ENCODE peak calls at places on chromosomes 4 and X, in eight cellular contexts. One of them, this sample, is unnamed. For H3K36me3, the result is how much of the 10 kb centered on the place peaks cover.

GRCh38 chrX:130176942-130177341 is 5.2 kb downstream of the RAB33A start:
- DNase-seq in psoas muscle: no peak
- DNase-seq in uterus: no peak
- DNase-seq in lung: peak
- DNase-seq in Karpas-422: no peak
- DNase-seq in PC-9: no peak
- DNase-seq in left lung: no peak
- DNase-seq in right atrium auricular region: no peak
- DNase-seq in this sample: no peak

GRCh38 chrX:136166221-136166855 is 19.0 kb downstream of the FHL1 start:
- DNase-seq in psoas muscle: no peak
- DNase-seq in uterus: no peak
- DNase-seq in lung: no peak
- DNase-seq in Karpas-422: peak
- DNase-seq in PC-9: peak
- DNase-seq in left lung: no peak
- DNase-seq in right atrium auricular region: no peak
- DNase-seq in this sample: no peak

GRCh38 chrX:136211766-136212556 is 39.2 kb downstream of the MAP7D3 start:
- DNase-seq in psoas muscle: peak
- DNase-seq in uterus: no peak
- DNase-seq in lung: no peak
- DNase-seq in Karpas-422: no peak
- DNase-seq in PC-9: no peak
- DNase-seq in left lung: no peak
- DNase-seq in right atrium auricular region: no peak
- DNase-seq in this sample: no peak

GRCh38 chrX:78693547-78693946 is 34.4 kb upstream of the RTL3 start:
- DNase-seq in psoas muscle: no peak
- DNase-seq in uterus: peak
- DNase-seq in lung: no peak
- DNase-seq in Karpas-422: no peak
- DNase-seq in PC-9: no peak
- DNase-seq in left lung: no peak
- DNase-seq in right atrium auricular region: no peak
- DNase-seq in this sample: no peak

GRCh38 chr4:94127707-94128328 is 79.8 kb upstream of the SMARCAD1 start:
- DNase-seq in psoas muscle: no peak
- DNase-seq in uterus: no peak
- DNase-seq in lung: no peak
- DNase-seq in Karpas-422: peak
- DNase-seq in PC-9: no peak
- DNase-seq in left lung: no peak
- DNase-seq in right atrium auricular region: no peak
- DNase-seq in this sample: peak

GRCh38 chr4:112284662-112285411 is 867 bp downstream of the TIFA start:
- DNase-seq in psoas muscle: no peak
- DNase-seq in uterus: no peak
- DNase-seq in lung: no peak
- DNase-seq in Karpas-422: peak
- DNase-seq in PC-9: peak
- DNase-seq in left lung: no peak
- DNase-seq in right atrium auricular region: no peak
- DNase-seq in this sample: peak

GRCh38 chr4:6991771-6992557 is 51.2 kb upstream of the TADA2B start:
- DNase-seq in psoas muscle: no peak
- DNase-seq in uterus: peak
- DNase-seq in lung: no peak
- DNase-seq in Karpas-422: no peak
- DNase-seq in PC-9: peak
- DNase-seq in left lung: no peak
- DNase-seq in right atrium auricular region: no peak
- DNase-seq in this sample: peak

GRCh38 chr4:158170691-158171455 is 2.0 kb downstream of the GASK1B start:
- DNase-seq in psoas muscle: peak
- DNase-seq in uterus: peak
- DNase-seq in lung: peak
- DNase-seq in Karpas-422: peak
- DNase-seq in PC-9: no peak
- DNase-seq in left lung: peak
- DNase-seq in right atrium auricular region: peak
- DNase-seq in this sample: peak

GRCh38 chr4:56360071-56360470 is 27.2 kb downstream of the AASDH start:
- DNase-seq in psoas muscle: no peak
- DNase-seq in uterus: no peak
- DNase-seq in lung: no peak
- DNase-seq in Karpas-422: no peak
- DNase-seq in PC-9: no peak
- DNase-seq in left lung: no peak
- DNase-seq in right atrium auricular region: no peak
- DNase-seq in this sample: no peak

GRCh38 chr4:522438-522837 is 23.4 kb downstream of the PIGG start:
- DNase-seq in psoas muscle: no peak
- DNase-seq in uterus: no peak
- DNase-seq in lung: no peak
- DNase-seq in Karpas-422: no peak
- DNase-seq in PC-9: no peak
- DNase-seq in left lung: no peak
- DNase-seq in right atrium auricular region: no peak
- DNase-seq in this sample: no peak

GRCh38 chrX:42809569-42809968 is 31.6 kb upstream of the PPP1R2C start:
- DNase-seq in psoas muscle: no peak
- DNase-seq in uterus: no peak
- DNase-seq in lung: no peak
- DNase-seq in Karpas-422: no peak
- DNase-seq in PC-9: no peak
- DNase-seq in left lung: no peak
- DNase-seq in right atrium auricular region: no peak
- DNase-seq in this sample: no peak

GRCh38 chrX:123175366-123176122 is 8.5 kb upstream of the GRIA3 start:
- DNase-seq in psoas muscle: no peak
- DNase-seq in uterus: no peak
- DNase-seq in lung: no peak
- DNase-seq in Karpas-422: no peak
- DNase-seq in PC-9: no peak
- DNase-seq in left lung: no peak
- DNase-seq in right atrium auricular region: no peak
- DNase-seq in this sample: peak
- H3K36me3 ChIP-seq in psoas muscle: under half
- H3K36me3 ChIP-seq in uterus: under half
- H3K36me3 ChIP-seq in lung: under half
- H3K36me3 ChIP-seq in Karpas-422: under half
- H3K36me3 ChIP-seq in PC-9: under half
- H3K36me3 ChIP-seq in left lung: under half
- H3K36me3 ChIP-seq in right atrium auricular region: under half
- H3K36me3 ChIP-seq in this sample: under half

GRCh38 chr4:153535735-153536494 is 69.8 kb downstream of the TMEM131L start:
- DNase-seq in psoas muscle: no peak
- DNase-seq in uterus: no peak
- DNase-seq in lung: no peak
- DNase-seq in Karpas-422: peak
- DNase-seq in PC-9: no peak
- DNase-seq in left lung: no peak
- DNase-seq in right atrium auricular region: no peak
- DNase-seq in this sample: peak
- H3K36me3 ChIP-seq in psoas muscle: under half
- H3K36me3 ChIP-seq in uterus: under half
- H3K36me3 ChIP-seq in lung: under half
- H3K36me3 ChIP-seq in Karpas-422: under half
- H3K36me3 ChIP-seq in PC-9: under half
- H3K36me3 ChIP-seq in left lung: under half
- H3K36me3 ChIP-seq in right atrium auricular region: under half
- H3K36me3 ChIP-seq in this sample: under half

GRCh38 chr4:145815027-145815612 is 123.5 kb downstream of the ZNF827 start:
- DNase-seq in psoas muscle: no peak
- DNase-seq in uterus: no peak
- DNase-seq in lung: no peak
- DNase-seq in Karpas-422: no peak
- DNase-seq in PC-9: no peak
- DNase-seq in left lung: no peak
- DNase-seq in right atrium auricular region: no peak
- DNase-seq in this sample: no peak

GRCh38 chr4:145816091-145816490 is 122.5 kb downstream of the ZNF827 start:
- DNase-seq in psoas muscle: no peak
- DNase-seq in uterus: no peak
- DNase-seq in lung: no peak
- DNase-seq in Karpas-422: no peak
- DNase-seq in PC-9: no peak
- DNase-seq in left lung: no peak
- DNase-seq in right atrium auricular region: no peak
- DNase-seq in this sample: no peak

GRCh38 chr4:145812902-145813301 is 125.7 kb downstream of the ZNF827 start:
- DNase-seq in psoas muscle: no peak
- DNase-seq in uterus: no peak
- DNase-seq in lung: no peak
- DNase-seq in Karpas-422: no peak
- DNase-seq in PC-9: peak
- DNase-seq in left lung: no peak
- DNase-seq in right atrium auricular region: no peak
- DNase-seq in this sample: no peak

GRCh38 chr4:145815626-145816025 is 123.0 kb downstream of the ZNF827 start:
- DNase-seq in psoas muscle: no peak
- DNase-seq in uterus: no peak
- DNase-seq in lung: no peak
- DNase-seq in Karpas-422: no peak
- DNase-seq in PC-9: no peak
- DNase-seq in left lung: no peak
- DNase-seq in right atrium auricular region: no peak
- DNase-seq in this sample: no peak

DNA sequence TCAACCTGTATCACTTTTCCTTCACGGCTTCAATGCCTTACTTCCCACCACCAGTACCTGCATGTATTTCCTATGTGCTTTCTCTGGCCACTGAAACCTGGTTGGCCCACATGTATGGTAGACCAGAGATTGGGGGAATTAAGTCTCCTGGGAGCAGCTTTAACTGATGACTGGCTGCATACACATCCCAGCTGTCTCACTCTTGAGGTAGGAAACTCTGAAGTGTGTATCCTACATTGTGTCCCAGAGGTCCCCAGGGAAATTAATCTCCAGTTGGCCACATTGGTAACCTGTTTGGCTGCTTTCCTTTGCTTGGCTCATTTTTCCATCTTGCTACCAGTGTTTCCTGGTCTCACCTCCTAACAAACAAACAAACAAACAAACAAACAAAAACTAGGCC is 124.4 kb downstream of the ZNF827 start:
- DNase-seq in psoas muscle: no peak
- DNase-seq in uterus: no peak
- DNase-seq in lung: no peak
- DNase-seq in Karpas-422: no peak
- DNase-seq in PC-9: no peak
- DNase-seq in left lung: no peak
- DNase-seq in right atrium auricular region: no peak
- DNase-seq in this sample: no peak
- H3K36me3 ChIP-seq in psoas muscle: under half
- H3K36me3 ChIP-seq in uterus: under half
- H3K36me3 ChIP-seq in lung: under half
- H3K36me3 ChIP-seq in Karpas-422: half or more
- H3K36me3 ChIP-seq in PC-9: under half
- H3K36me3 ChIP-seq in left lung: under half
- H3K36me3 ChIP-seq in right atrium auricular region: under half
- H3K36me3 ChIP-seq in this sample: under half

DNA sequence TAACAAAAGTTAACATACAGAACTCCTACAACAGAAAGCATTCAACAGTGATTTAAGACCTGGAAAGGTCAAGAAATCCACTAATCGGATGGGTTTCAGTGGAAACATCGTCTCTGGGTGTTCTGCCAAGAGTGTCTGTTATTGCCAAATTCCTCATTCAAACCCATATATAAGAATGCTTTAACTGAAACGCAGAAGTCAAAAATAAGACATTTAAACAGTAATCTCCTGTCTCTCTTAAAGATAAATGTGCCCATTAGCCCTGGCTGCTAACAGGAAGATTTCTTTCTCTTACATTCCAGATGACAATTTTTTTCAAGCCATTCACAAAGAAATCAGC is 31.5 kb downstream of the DCTD start:
- DNase-seq in psoas muscle: no peak
- DNase-seq in uterus: no peak
- DNase-seq in lung: no peak
- DNase-seq in Karpas-422: no peak
- DNase-seq in PC-9: no peak
- DNase-seq in left lung: no peak
- DNase-seq in right atrium auricular region: no peak
- DNase-seq in this sample: no peak
- H3K36me3 ChIP-seq in psoas muscle: half or more
- H3K36me3 ChIP-seq in uterus: under half
- H3K36me3 ChIP-seq in lung: under half
- H3K36me3 ChIP-seq in Karpas-422: under half
- H3K36me3 ChIP-seq in PC-9: under half
- H3K36me3 ChIP-seq in left lung: under half
- H3K36me3 ChIP-seq in right atrium auricular region: under half
- H3K36me3 ChIP-seq in this sample: under half

GRCh38 chr4:41655177-41655576 is 93.3 kb downstream of the PHOX2B start:
- DNase-seq in psoas muscle: no peak
- DNase-seq in uterus: no peak
- DNase-seq in lung: no peak
- DNase-seq in Karpas-422: no peak
- DNase-seq in PC-9: peak
- DNase-seq in left lung: no peak
- DNase-seq in right atrium auricular region: no peak
- DNase-seq in this sample: no peak

GRCh38 chr4:41656572-41657301 is 91.8 kb downstream of the PHOX2B start:
- DNase-seq in psoas muscle: peak
- DNase-seq in uterus: no peak
- DNase-seq in lung: no peak
- DNase-seq in Karpas-422: no peak
- DNase-seq in PC-9: no peak
- DNase-seq in left lung: no peak
- DNase-seq in right atrium auricular region: no peak
- DNase-seq in this sample: no peak

GRCh38 chr4:41653523-41653922 is 95.0 kb downstream of the PHOX2B start:
- DNase-seq in psoas muscle: no peak
- DNase-seq in uterus: no peak
- DNase-seq in lung: no peak
- DNase-seq in Karpas-422: no peak
- DNase-seq in PC-9: no peak
- DNase-seq in left lung: no peak
- DNase-seq in right atrium auricular region: no peak
- DNase-seq in this sample: no peak

GRCh38 chr4:41657561-41657960 is 91.0 kb downstream of the PHOX2B start:
- DNase-seq in psoas muscle: no peak
- DNase-seq in uterus: no peak
- DNase-seq in lung: no peak
- DNase-seq in Karpas-422: no peak
- DNase-seq in PC-9: no peak
- DNase-seq in left lung: no peak
- DNase-seq in right atrium auricular region: no peak
- DNase-seq in this sample: no peak

GRCh38 chr4:41652971-41653370 is 95.6 kb downstream of the PHOX2B start:
- DNase-seq in psoas muscle: no peak
- DNase-seq in uterus: no peak
- DNase-seq in lung: no peak
- DNase-seq in Karpas-422: no peak
- DNase-seq in PC-9: no peak
- DNase-seq in left lung: no peak
- DNase-seq in right atrium auricular region: no peak
- DNase-seq in this sample: no peak
- H3K36me3 ChIP-seq in psoas muscle: half or more
- H3K36me3 ChIP-seq in uterus: under half
- H3K36me3 ChIP-seq in lung: under half
- H3K36me3 ChIP-seq in Karpas-422: under half
- H3K36me3 ChIP-seq in PC-9: under half
- H3K36me3 ChIP-seq in left lung: under half
- H3K36me3 ChIP-seq in right atrium auricular region: under half
- H3K36me3 ChIP-seq in this sample: under half